ENCODE peak calls at places on chromosomes 2 and 18, in eight cellular contexts. B is CD4-positive, CD25-positive, alpha-beta regulatory T cell; R is gastrocnemius medialis; D is aorta; C is mammary epithelial cell; Y is breast epithelium; M is Peyer's patch; J is neuronal stem cell. Q is an unnamed sample.

GRCh38 chr2:215505044-215505786 is 69.3 kb upstream of the FN1 start:
- DNase-seq in R (no peak), D (no peak), Y (no peak), M (no peak), C (no peak), J (no peak), B (no peak), Q (no peak)

GRCh38 chr2:119011162-119011909 is 69.3 kb downstream of the MARCO start:
- DNase-seq in D (peak; percentile 83), C (no peak), J (peak; percentile 59), Y (no peak), R (no peak), M (no peak), B (no peak), Q (peak; percentile 53)

GRCh38 chr18:26649193-26649543 is 100.8 kb upstream of the KCTD1 start:
- DNase-seq in B (no peak), R (no peak), Y (no peak), D (no peak), M (no peak), J (no peak), C (no peak), Q (no peak)

GRCh38 chr2:72116081-72116533 is 31.6 kb downstream of the CYP26B1 start:
- DNase-seq in C (no peak), D (no peak), R (no peak), B (no peak), J (no peak), Y (no peak), M (no peak), Q (no peak)

GRCh38 chr2:14427982-14428567 is 204.4 kb upstream of the LRATD1 start:
- DNase-seq in B (no peak), Y (no peak), D (no peak), M (no peak), J (no peak), C (peak; percentile 64), R (no peak), Q (peak; percentile 54)

GRCh38 chr2:131656816-131657633 is 129.3 kb downstream of the CCDC74A start:
- DNase-seq in J (no peak), M (no peak), Y (no peak), R (no peak), C (no peak), B (no peak), D (no peak), Q (no peak)

GRCh38 chr2:120525056-120526046 is 179.4 kb downstream of the INHBB start:
- DNase-seq in J (no peak), B (no peak), M (no peak), C (no peak), R (no peak), Y (no peak), D (peak; percentile 84), Q (peak; percentile 26)

GRCh38 chr2:196590286-196590685 is 49.2 kb upstream of the CCDC150 start:
- DNase-seq in C (no peak), J (no peak), B (no peak), D (no peak), R (no peak), M (no peak), Y (no peak), Q (no peak)

GRCh38 chr18:65737346-65737745 is 13.5 kb upstream of the CDH7 start:
- DNase-seq in R (no peak), C (no peak), M (no peak), B (no peak), J (no peak), D (no peak), Y (no peak), Q (no peak)

GRCh38 chr2:239227661-239228371 is 173.0 kb downstream of the HDAC4 start:
- DNase-seq in J (no peak), B (no peak), R (peak; percentile 77), C (no peak), Y (no peak), M (no peak), D (no peak), Q (peak; percentile 31)

GRCh38 chr2:236363878-236364277 is 99.7 kb upstream of the ASB18 start:
- DNase-seq in B (no peak), R (no peak), Y (no peak), C (no peak), D (no peak), J (no peak), M (no peak), Q (no peak)

GRCh38 chr2:128491845-128492244 is 173.2 kb upstream of the HS6ST1 start:
- DNase-seq in Y (no peak), R (no peak), D (no peak), J (no peak), C (no peak), M (no peak), B (no peak), Q (no peak)

GRCh38 chr2:120177011-120177621 is 46.1 kb downstream of the TMEM185B start:
- DNase-seq in D (peak; percentile 76), M (peak; percentile 56), Y (peak; percentile 21), R (no peak), C (peak; percentile 50), J (no peak), B (peak; percentile 58), Q (no peak)

GRCh38 chr2:120108049-120108448 is 95.2 kb downstream of the EPB41L5 start:
- DNase-seq in R (peak; percentile 71), M (no peak), J (no peak), D (no peak), B (no peak), Y (peak; percentile 43), C (peak; percentile 81), Q (peak; percentile 25)

GRCh38 chr18:62018761-62019041 is 125.9 kb upstream of the RNF152 start:
- DNase-seq in Y (no peak), J (no peak), R (no peak), B (no peak), M (no peak), C (no peak), D (no peak), Q (no peak)

GRCh38 chr2:9462872-9463697 is 11.3 kb upstream of the IAH1 start:
- DNase-seq in B (no peak), Y (no peak), J (no peak), R (no peak), M (no peak), C (no peak), D (peak; percentile 12), Q (no peak)

GRCh38 chr2:38551171-38551570 is 51.6 kb downstream of the HNRNPLL start:
- DNase-seq in D (no peak), J (no peak), R (no peak), Y (no peak), B (no peak), M (no peak), C (no peak), Q (no peak)

GRCh38 chr18:46343940-46344372 is 239.8 kb downstream of the HAUS1 start:
- DNase-seq in Y (no peak), B (no peak), C (peak; percentile 21), R (peak; percentile 20), D (peak; percentile 73), M (peak; percentile 41), J (no peak), Q (no peak)

GRCh38 chr2:166516712-166517303 is 22.8 kb upstream of the SCN7A start:
- DNase-seq in M (no peak), D (no peak), C (peak; percentile 11), Y (no peak), J (peak; percentile 17), B (no peak), R (no peak), Q (peak; percentile 8)

GRCh38 chr18:10476430-10476829 is 22.0 kb downstream of the APCDD1 start:
- DNase-seq in R (no peak), D (no peak), J (no peak), B (no peak), Y (no peak), C (no peak), M (no peak), Q (no peak)

GRCh38 chr2:39991298-39991697 is 212.2 kb upstream of the THUMPD2 start:
- DNase-seq in M (no peak), Y (no peak), B (no peak), C (peak; percentile 54), D (no peak), J (no peak), R (no peak), Q (no peak)

GRCh38 chr2:234329202-234329930 is 167.5 kb downstream of the ARL4C start:
- DNase-seq in R (no peak), B (no peak), J (no peak), M (no peak), D (no peak), Y (no peak), C (peak; percentile 21), Q (no peak)

GRCh38 chr2:168686485-168687191 is 115.8 kb upstream of the NOSTRIN start:
- DNase-seq in M (no peak), D (no peak), C (no peak), Y (no peak), J (no peak), B (no peak), R (no peak), Q (no peak)

GRCh38 chr2:48448274-48449061 is 81.5 kb upstream of the STON1 start:
- DNase-seq in B (no peak), R (no peak), D (no peak), M (no peak), C (peak; percentile 78), Y (no peak), J (no peak), Q (no peak)
- H3K4me3 ChIP-seq in B (peak overlapping the region; percentile 65), R (no peak overlapping the region), D (no peak overlapping the region), M (no peak overlapping the region), C (no peak overlapping the region), Y (no peak overlapping the region), J (no peak overlapping the region), Q (no peak overlapping the region)

DNA sequence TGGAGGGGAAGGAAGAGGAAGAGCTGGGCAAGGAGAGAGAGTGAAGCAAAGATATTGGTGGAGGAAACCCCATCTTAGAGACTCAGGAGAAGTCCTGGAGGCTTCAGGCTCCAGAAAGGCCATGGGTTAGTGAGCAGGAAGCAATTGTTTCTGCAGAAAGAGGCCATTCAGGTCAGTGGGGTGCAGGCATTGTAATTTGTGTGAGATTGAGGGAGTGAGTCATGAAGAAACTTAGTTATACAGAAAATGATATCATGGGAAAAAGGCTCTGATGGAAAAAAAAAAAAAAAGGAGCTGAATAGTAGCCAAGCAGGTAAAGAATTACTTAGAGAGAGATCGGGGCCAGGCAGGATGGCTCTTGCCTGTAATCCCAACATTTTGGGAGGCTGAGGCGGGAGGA is 4.0 kb downstream of the EMILIN2 start:
- DNase-seq in Y (no peak), R (no peak), B (no peak), M (no peak), J (no peak), D (no peak), C (peak; percentile 30), Q (no peak)
- H3K27me3 ChIP-seq in Y (peaks cover 26% of the 10 kb centered on the region), R (peaks cover 25% of the 10 kb centered on the region), B (peaks cover 22% of the 10 kb centered on the region), M (no peaks in the 10 kb centered on the region), J (peaks cover 6% of the 10 kb centered on the region), D (no peaks in the 10 kb centered on the region), C (peaks cover 31% of the 10 kb centered on the region), Q (peaks cover 25% of the 10 kb centered on the region)

DNA sequence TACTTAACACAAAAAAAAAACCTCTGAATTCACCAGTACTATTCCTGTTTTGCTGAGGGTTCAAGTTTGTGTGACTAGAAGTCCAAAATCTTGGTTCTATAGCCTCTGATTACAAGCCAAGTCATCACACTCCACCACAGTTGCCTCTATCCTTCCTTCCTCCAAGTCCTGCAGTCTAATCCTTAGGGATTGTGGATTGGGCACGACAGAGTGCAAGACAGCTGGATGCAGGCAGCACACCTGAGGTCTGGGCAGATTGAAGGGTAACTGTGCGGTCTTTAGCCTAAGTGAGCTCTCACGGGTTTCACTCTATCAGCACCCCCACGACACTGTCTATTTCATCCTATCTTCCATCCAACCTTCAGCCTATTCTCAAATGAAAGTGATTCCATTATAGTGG is 299.4 kb upstream of the ID2 start:
- DNase-seq in C (no peak), J (no peak), D (no peak), M (no peak), Y (no peak), R (no peak), B (no peak), Q (no peak)
- H3K9me3 ChIP-seq in C (no peaks in the 10 kb centered on the region), J (no peaks in the 10 kb centered on the region), D (no peaks in the 10 kb centered on the region), M (no peaks in the 10 kb centered on the region), Y (no peaks in the 10 kb centered on the region), R (no peaks in the 10 kb centered on the region), B (no peaks in the 10 kb centered on the region), Q (no peaks in the 10 kb centered on the region)

GRCh38 chr2:217935245-217935879 is 67.4 kb downstream of the TNS1 start:
- DNase-seq in B (no peak), J (no peak), C (no peak), R (no peak), D (peak; percentile 80), Y (no peak), M (no peak), Q (no peak)
- H3K4me3 ChIP-seq in B (no peak overlapping the region), J (no peak overlapping the region), C (no peak overlapping the region), R (peak overlapping the region; percentile 5), D (no peak overlapping the region), Y (peak overlapping the region; percentile 56), M (peak overlapping the region; percentile 16), Q (no peak overlapping the region)

Q was measured in MG63.